ENCODE peak calls at places on chromosome 18, in ten cellular contexts. F is heart right ventricle; W is PC-9; Q is frontal cortex; O is amygdala; R is CD4-positive, alpha-beta T cell; H is K562; D is HCT116; M is T-cell; L is HTR-8/SVneo. V is an unnamed sample.

GRCh38 chr18:21439453-21439852 is 161.1 kb downstream of the ESCO1 start:
- DNase-seq in F (no peak), W (peak; percentile 94), Q (no peak), O (no peak), R (no peak), H (no peak), D (no peak), M (no peak), L (peak; percentile 33), V (peak; percentile 79)

GRCh38 chr18:46434629-46435028 is 222.4 kb downstream of the LOXHD1 start:
- DNase-seq in F (no peak), W (no peak), Q (no peak), O (no peak), R (no peak), H (no peak), D (no peak), M (no peak), L (no peak), V (no peak)

GRCh38 chr18:52220062-52220591 is 119.9 kb upstream of the DCC start:
- DNase-seq in F (no peak), W (no peak), Q (no peak), O (no peak), R (no peak), H (no peak), D (no peak), M (no peak), L (no peak), V (no peak)

GRCh38 chr18:57353940-57354461 is 1.6 kb downstream of the ST8SIA3 start:
- DNase-seq in F (peak; percentile 19), W (no peak), Q (peak; percentile 55), O (peak; percentile 9), R (no peak), H (peak; percentile 26), D (no peak), M (no peak), L (peak; percentile 12), V (no peak)

GRCh38 chr18:62105373-62105772 is 81.5 kb downstream of the PIGN start:
- DNase-seq in F (no peak), W (no peak), Q (no peak), O (no peak), R (no peak), H (no peak), D (no peak), M (no peak), L (no peak), V (no peak)

GRCh38 chr18:63098014-63098981 is 221.3 kb downstream of the BCL2 start:
- DNase-seq in F (no peak), W (no peak), Q (no peak), O (no peak), R (peak; percentile 23), H (no peak), D (no peak), M (peak; percentile 62), L (no peak), V (no peak)

GRCh38 chr18:61949946-61950345 is 57.1 kb upstream of the RNF152 start:
- DNase-seq in F (no peak), W (no peak), Q (no peak), O (no peak), R (no peak), H (no peak), D (no peak), M (no peak), L (no peak), V (peak; percentile 47)

GRCh38 chr18:68742206-68742605 is 27.3 kb upstream of the TMX3 start:
- DNase-seq in F (no peak), W (no peak), Q (no peak), O (no peak), R (no peak), H (no peak), D (no peak), M (no peak), L (no peak), V (no peak)

GRCh38 chr18:54737986-54738385 is 90.3 kb upstream of the RAB27B start:
- DNase-seq in F (no peak), W (peak; percentile 65), Q (no peak), O (no peak), R (no peak), H (no peak), D (no peak), M (no peak), L (no peak), V (peak; percentile 77)

GRCh38 chr18:80183273-80184050 is 63.9 kb downstream of the PARD6G start:
- DNase-seq in F (no peak), W (no peak), Q (no peak), O (no peak), R (no peak), H (no peak), D (no peak), M (no peak), L (no peak), V (no peak)

GRCh38 chr18:75531212-75531850 is 103.8 kb upstream of the SMIM21 start:
- DNase-seq in F (no peak), W (no peak), Q (no peak), O (no peak), R (no peak), H (no peak), D (no peak), M (no peak), L (no peak), V (no peak)

GRCh38 chr18:23059541-23060465 is 75.5 kb upstream of the CABLES1 start:
- DNase-seq in F (no peak), W (no peak), Q (no peak), O (no peak), R (no peak), H (no peak), D (no peak), M (no peak), L (no peak), V (no peak)

GRCh38 chr18:24219561-24220317 is 80.9 kb downstream of the CABYR start:
- DNase-seq in F (peak; percentile 15), W (no peak), Q (no peak), O (no peak), R (no peak), H (no peak), D (no peak), M (no peak), L (no peak), V (no peak)

GRCh38 chr18:43596106-43596712 is 318.9 kb upstream of the SYT4 start:
- DNase-seq in F (no peak), W (no peak), Q (no peak), O (no peak), R (no peak), H (peak; percentile 1), D (no peak), M (no peak), L (peak; percentile 8), V (no peak)

GRCh38 chr18:7349181-7349837 is 118.4 kb downstream of the LRRC30 start:
- DNase-seq in F (no peak), W (no peak), Q (no peak), O (no peak), R (no peak), H (no peak), D (no peak), M (no peak), L (no peak), V (no peak)

GRCh38 chr18:49869354-49869753 is 56.0 kb upstream of the ACAA2 start:
- DNase-seq in F (no peak), W (no peak), Q (no peak), O (no peak), R (no peak), H (no peak), D (no peak), M (no peak), L (no peak), V (no peak)

GRCh38 chr18:42583197-42583776 is 532.2 kb downstream of the RIT2 start:
- DNase-seq in F (no peak), W (no peak), Q (no peak), O (no peak), R (no peak), H (no peak), D (no peak), M (no peak), L (no peak), V (no peak)

GRCh38 chr18:70415823-70416488 is 127.1 kb downstream of the SOCS6 start:
- DNase-seq in F (no peak), W (peak; percentile 66), Q (no peak), O (no peak), R (no peak), H (no peak), D (peak; percentile 64), M (no peak), L (no peak), V (no peak)